ENCODE peak calls at places on chromosomes 11 and 22, in ten cellular contexts. P is progenitor cell of endocrine pancreas, I is fibroblast of mammary gland, Y is B cell, O is AG10803, E is GM06990, H is D721Med, S is astrocyte of the cerebellum, V is AG09309, X is fibroblast of lung. L is an unnamed sample.

GRCh38 chr11:8596504-8597046 is 2.5 kb upstream of the STK33 start:
- DNase-seq in P (no peak), I (no peak), Y (no peak), O (no peak), E (no peak), H (no peak), S (no peak), V (no peak), X (peak), L (no peak)

GRCh38 chr11:70834984-70835560 is 417.3 kb downstream of the SHANK2 start:
- DNase-seq in P (no peak), I (no peak), Y (no peak), O (no peak), E (no peak), H (no peak), S (no peak), V (no peak), X (no peak), L (no peak)

GRCh38 chr11:119482561-119483001 is 59.6 kb upstream of the THY1 start:
- DNase-seq in P (no peak), I (no peak), Y (peak), O (no peak), E (no peak), H (no peak), S (no peak), V (no peak), X (no peak), L (no peak)

GRCh38 chr22:38860291-38861169 is 11.5 kb downstream of the CBX6 start:
- DNase-seq in P (no peak), I (no peak), Y (no peak), O (no peak), E (no peak), H (no peak), S (no peak), V (no peak), X (no peak), L (no peak)

GRCh38 chr22:45336971-45337431 is 27.3 kb downstream of the FAM118A start:
- DNase-seq in P (no peak), I (no peak), Y (no peak), O (peak), E (no peak), H (no peak), S (no peak), V (no peak), X (peak), L (no peak)

GRCh38 chr11:129694966-129695365 is 120.7 kb upstream of the TMEM45B start:
- DNase-seq in P (no peak), I (peak), Y (no peak), O (no peak), E (no peak), H (no peak), S (no peak), V (no peak), X (no peak), L (no peak)

GRCh38 chr11:75771646-75772410 is 3.2 kb downstream of the DGAT2 start:
- DNase-seq in P (no peak), I (peak), Y (no peak), O (peak), E (no peak), H (no peak), S (no peak), V (peak), X (peak), L (no peak)

GRCh38 chr22:49549851-49550430 is 277.7 kb downstream of the BRD1 start:
- DNase-seq in P (no peak), I (no peak), Y (no peak), O (no peak), E (no peak), H (no peak), S (no peak), V (no peak), X (no peak), L (no peak)

GRCh38 chr11:99148352-99148751 is 127.6 kb downstream of the CNTN5 start:
- DNase-seq in P (no peak), I (no peak), Y (no peak), O (no peak), E (no peak), H (no peak), S (no peak), V (no peak), X (no peak), L (no peak)

GRCh38 chr11:65430406-65431217 is 8.0 kb downstream of the NEAT1 start:
- DNase-seq in P (no peak), I (peak), Y (peak), O (peak), E (no peak), H (no peak), S (no peak), V (peak), X (peak), L (no peak)

GRCh38 chr22:45929649-45930048 is 47.3 kb downstream of the WNT7B start:
- DNase-seq in P (no peak), I (no peak), Y (no peak), O (no peak), E (no peak), H (no peak), S (no peak), V (no peak), X (no peak), L (no peak)

DNA sequence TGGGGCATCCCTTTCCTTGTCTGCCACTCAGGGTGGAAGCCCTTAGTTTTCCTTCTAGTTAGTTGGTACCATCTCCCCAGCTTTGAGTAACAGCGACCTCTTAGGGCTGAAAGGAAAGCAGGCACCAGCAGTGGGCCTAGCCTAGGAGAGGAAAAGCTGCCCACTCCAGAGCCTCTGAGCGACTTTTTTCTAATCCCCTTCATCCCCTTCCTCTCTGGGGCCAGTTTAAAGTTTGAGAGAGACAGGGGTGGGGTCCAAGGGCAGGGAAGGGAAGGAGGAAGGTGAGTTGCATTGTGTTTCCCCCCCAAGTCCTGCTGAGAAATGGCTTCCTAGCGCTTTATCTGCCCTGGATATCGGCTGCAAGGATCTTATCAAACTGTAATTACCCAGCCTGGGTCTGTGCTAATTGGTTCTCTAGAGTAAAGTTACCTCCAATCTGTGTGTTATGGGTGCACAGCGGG is 573.9 kb upstream of the CADM1 start:
- DNase-seq in P (no peak), I (no peak), Y (no peak), O (no peak), E (peak), H (no peak), S (no peak), V (no peak), X (peak), L (peak)
- TF ChIP-seq CTCF in P (peak), I (no peak), Y (no peak), O (peak), E (peak), H (peak), S (peak), V (peak), X (peak), L (peak)

DNA sequence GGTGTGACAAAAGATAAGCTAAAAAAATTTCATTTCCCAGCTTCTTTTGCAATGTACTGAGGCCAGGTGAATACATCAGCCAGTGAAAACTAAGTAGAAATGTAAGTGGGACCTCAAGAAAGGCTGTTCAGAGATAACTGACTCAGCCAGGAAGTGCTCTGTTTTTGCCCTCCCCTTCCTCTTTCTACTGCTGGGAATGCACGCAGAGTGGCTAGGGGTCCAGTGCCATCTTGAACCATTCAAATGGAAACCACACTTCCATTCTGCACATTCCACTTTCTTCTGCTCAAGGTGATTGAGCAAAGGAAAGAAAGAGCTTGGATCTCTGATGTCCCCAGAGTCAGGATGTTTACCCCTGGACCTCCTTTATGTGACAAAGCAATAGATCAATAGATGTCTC is 27.8 kb upstream of the LMO2 start:
- DNase-seq in P (no peak), I (no peak), Y (no peak), O (no peak), E (no peak), H (no peak), S (no peak), V (no peak), X (no peak), L (no peak)
- TF ChIP-seq CTCF in P (no peak), I (no peak), Y (no peak), O (no peak), E (no peak), H (no peak), S (no peak), V (no peak), X (no peak), L (no peak)

GRCh38 chr11:79439893-79440450 is 858 bp downstream of the TENM4 start:
- DNase-seq in P (peak), I (no peak), Y (no peak), O (no peak), E (peak), H (no peak), S (no peak), V (no peak), X (no peak), L (peak)
- TF ChIP-seq CTCF in P (peak), I (no peak), Y (no peak), O (no peak), E (no peak), H (no peak), S (no peak), V (no peak), X (no peak), L (no peak)

GRCh38 chr11:46367916-46368267 is 13.6 kb upstream of the MDK start:
- DNase-seq in P (no peak), I (no peak), Y (no peak), O (no peak), E (no peak), H (no peak), S (no peak), V (no peak), X (no peak), L (no peak)
- TF ChIP-seq CTCF in P (no peak), I (no peak), Y (peak), O (no peak), E (no peak), H (no peak), S (no peak), V (no peak), X (no peak), L (no peak)

DNA sequence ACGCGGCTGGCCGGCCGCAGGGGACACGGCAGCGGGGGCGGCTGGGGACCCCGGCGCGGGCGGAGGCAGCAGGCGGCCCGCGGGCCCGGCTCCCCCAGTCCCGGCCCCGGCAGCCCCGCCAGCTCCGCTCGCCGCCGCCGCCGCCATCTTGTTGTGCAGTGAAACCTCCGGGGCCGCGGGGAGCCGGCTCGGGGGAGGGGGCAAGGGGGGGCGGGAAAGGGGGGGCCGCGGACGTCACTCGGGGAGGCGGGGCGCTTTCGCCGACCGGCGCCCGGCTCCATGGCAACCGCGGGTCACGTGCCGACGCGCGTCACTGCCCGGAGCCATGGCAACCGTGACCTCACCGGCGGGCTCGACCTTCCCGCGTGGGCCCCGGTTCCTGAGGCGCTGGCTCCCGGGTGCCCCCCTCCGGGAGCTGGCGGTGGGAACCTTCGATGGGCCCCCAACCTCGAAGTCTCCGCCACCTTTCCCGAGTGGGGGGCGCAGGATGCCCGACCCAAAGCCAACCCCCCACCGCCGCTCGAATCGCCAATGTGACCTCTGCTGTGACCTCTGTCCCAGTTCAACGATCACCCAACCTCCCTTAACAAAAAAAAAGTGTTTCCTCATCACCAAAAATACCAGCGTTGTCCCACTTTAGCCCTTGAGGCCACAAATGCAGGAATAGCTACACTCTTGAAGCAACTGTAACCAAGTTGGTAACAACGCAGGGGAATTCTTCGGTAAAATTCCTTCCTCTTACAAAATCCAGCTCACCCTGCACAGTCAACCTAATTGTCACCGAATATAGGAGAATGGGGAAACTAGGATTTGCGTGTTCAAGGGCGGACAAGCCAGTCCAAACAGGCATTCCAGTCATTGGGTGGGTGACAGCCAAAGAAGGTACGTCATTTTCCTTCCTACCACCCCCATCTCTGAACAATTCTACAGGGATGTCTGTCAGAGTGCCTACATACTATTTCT is at the start of gene SIK3:
- DNase-seq in P (peak), I (peak), Y (peak), O (peak), E (peak), H (peak), S (peak), V (peak), X (peak), L (peak)
- TF ChIP-seq CTCF in P (peak), I (peak), Y (peak), O (no peak), E (peak), H (peak), S (peak), V (peak), X (peak), L (peak)

GRCh38 chr22:29510542-29510941 is 30.5 kb downstream of the NEFH start:
- DNase-seq in P (no peak), I (no peak), Y (no peak), O (no peak), E (no peak), H (no peak), S (no peak), V (no peak), X (no peak), L (no peak)
- TF ChIP-seq CTCF in P (no peak), I (no peak), Y (no peak), O (no peak), E (no peak), H (no peak), S (no peak), V (no peak), X (no peak), L (no peak)

DNA sequence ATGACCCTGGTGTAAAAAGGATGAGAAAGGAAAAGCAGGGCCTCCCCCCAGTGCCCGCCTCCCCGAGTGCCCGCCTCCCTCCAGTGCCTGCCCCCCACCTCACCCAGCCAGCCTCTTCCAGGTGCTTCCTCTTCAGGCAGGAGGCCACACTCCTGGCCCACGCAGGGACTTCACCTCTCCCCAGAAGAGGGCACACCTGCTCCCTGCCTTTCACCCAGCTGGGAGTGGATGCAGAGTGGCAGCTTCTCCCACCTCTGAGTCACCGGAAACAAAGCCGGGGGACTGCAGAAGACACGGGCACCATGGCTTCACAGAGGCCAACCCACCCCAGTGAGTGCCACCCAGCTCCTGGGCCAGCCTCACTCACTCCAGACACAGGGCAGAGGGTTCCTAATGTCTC is 16.1 kb downstream of the CPT1A start:
- DNase-seq in P (no peak), I (no peak), Y (peak), O (no peak), E (no peak), H (no peak), S (no peak), V (no peak), X (no peak), L (no peak)
- TF ChIP-seq CTCF in P (peak), I (no peak), Y (peak), O (no peak), E (peak), H (peak), S (no peak), V (peak), X (no peak), L (peak)

GRCh38 chr11:111906680-111907079 is 4.9 kb downstream of the CRYAB start:
- DNase-seq in P (no peak), I (no peak), Y (no peak), O (no peak), E (no peak), H (no peak), S (no peak), V (no peak), X (no peak), L (no peak)
- TF ChIP-seq CTCF in P (no peak), I (no peak), Y (no peak), O (no peak), E (no peak), H (no peak), S (no peak), V (no peak), X (no peak), L (no peak)

GRCh38 chr22:41197808-41198585 is 7.1 kb upstream of the L3MBTL2 start:
- DNase-seq in P (no peak), I (no peak), Y (peak), O (no peak), E (no peak), H (no peak), S (no peak), V (no peak), X (no peak), L (no peak)

GRCh38 chr22:41201146-41201545 is 4.0 kb upstream of the L3MBTL2 start:
- DNase-seq in P (no peak), I (no peak), Y (no peak), O (no peak), E (no peak), H (no peak), S (no peak), V (no peak), X (no peak), L (no peak)

GRCh38 chr22:41193829-41194228 is 11.3 kb upstream of the L3MBTL2 start:
- DNase-seq in P (no peak), I (no peak), Y (no peak), O (no peak), E (no peak), H (no peak), S (no peak), V (no peak), X (no peak), L (no peak)

GRCh38 chr22:41191467-41191866 is 13.6 kb upstream of the L3MBTL2 start:
- DNase-seq in P (no peak), I (no peak), Y (no peak), O (no peak), E (no peak), H (no peak), S (no peak), V (no peak), X (no peak), L (no peak)

GRCh38 chr22:41197046-41197807 is 7.9 kb upstream of the L3MBTL2 start:
- DNase-seq in P (peak), I (peak), Y (peak), O (peak), E (peak), H (peak), S (no peak), V (no peak), X (peak), L (peak)
- TF ChIP-seq CTCF in P (peak), I (no peak), Y (peak), O (no peak), E (peak), H (peak), S (no peak), V (peak), X (no peak), L (no peak)